ENCODE peak calls at places on chromosomes 1 and 21, in nine cellular contexts. G is bronchial epithelial cell, F is fibroblast of lung, O is neural progenitor cell, I is omental fat pad, L is tibial artery, V is BE2C, M is cardiac fibroblast, D is HCT116. J is an unnamed sample.

GRCh38 chr1:76317299-76317913 is 242.9 kb downstream of the ST6GALNAC3 start:
- DNase-seq in G (no peak), F (no peak), O (peak; percentile 33), I (no peak), L (no peak), V (no peak), M (no peak), D (no peak), J (no peak)

GRCh38 chr1:227945891-227946623 is 1.7 kb downstream of the WNT9A start:
- DNase-seq in G (peak; percentile 80), F (peak; percentile 71), O (no peak), I (no peak), L (peak; percentile 63), V (peak; percentile 18), M (peak; percentile 35), D (peak; percentile 77), J (peak; percentile 98)

GRCh38 chr1:64826991-64827390 is 82.1 kb downstream of the RAVER2 start:
- DNase-seq in G (no peak), F (peak; percentile 7), O (no peak), I (no peak), L (no peak), V (no peak), M (no peak), D (no peak), J (no peak)

GRCh38 chr1:224582041-224582440 is 34.1 kb upstream of the CNIH3 start:
- DNase-seq in G (no peak), F (no peak), O (no peak), I (no peak), L (no peak), V (no peak), M (no peak), D (no peak), J (no peak)

GRCh38 chr1:62689524-62689923 is 1.3 kb upstream of the DOCK7 start:
- DNase-seq in G (peak; percentile 88), F (peak; percentile 80), O (no peak), I (no peak), L (no peak), V (no peak), M (peak; percentile 56), D (peak; percentile 51), J (peak; percentile 82)

GRCh38 chr1:204659061-204659460 is 26.5 kb downstream of the LRRN2 start:
- DNase-seq in G (no peak), F (peak; percentile 29), O (no peak), I (no peak), L (no peak), V (peak; percentile 38), M (no peak), D (no peak), J (no peak)

GRCh38 chr1:21265644-21266043 is 24.6 kb downstream of the ECE1 start:
- DNase-seq in G (no peak), F (no peak), O (no peak), I (no peak), L (no peak), V (no peak), M (no peak), D (no peak), J (no peak)

GRCh38 chr1:27508139-27508665 is 18.2 kb upstream of the WASF2 start:
- DNase-seq in G (peak; percentile 48), F (no peak), O (no peak), I (no peak), L (no peak), V (no peak), M (no peak), D (no peak), J (no peak)

GRCh38 chr1:6269997-6270401 is 9.1 kb upstream of the GPR153 start:
- DNase-seq in G (no peak), F (no peak), O (no peak), I (no peak), L (no peak), V (no peak), M (no peak), D (no peak), J (no peak)

GRCh38 chr1:56376188-56376984 is 203.0 kb downstream of the PLPP3 start:
- DNase-seq in G (peak; percentile 75), F (peak; percentile 85), O (peak; percentile 34), I (peak; percentile 24), L (peak; percentile 69), V (no peak), M (peak; percentile 65), D (peak; percentile 19), J (peak; percentile 84)

GRCh38 chr1:222887127-222887461 is 72.3 kb downstream of the DISP1 start:
- DNase-seq in G (no peak), F (no peak), O (no peak), I (no peak), L (no peak), V (no peak), M (no peak), D (no peak), J (no peak)

GRCh38 chr1:7705048-7705907 is 65.8 kb upstream of the VAMP3 start:
- DNase-seq in G (no peak), F (no peak), O (peak; percentile 55), I (no peak), L (no peak), V (peak; percentile 21), M (no peak), D (no peak), J (no peak)

GRCh38 chr1:12172042-12172851 is 5.5 kb downstream of the TNFRSF1B start:
- DNase-seq in G (no peak), F (no peak), O (no peak), I (no peak), L (no peak), V (no peak), M (no peak), D (no peak), J (no peak)

GRCh38 chr1:151518431-151518830 is 7.2 kb downstream of the CGN start:
- DNase-seq in G (no peak), F (no peak), O (no peak), I (no peak), L (no peak), V (no peak), M (no peak), D (no peak), J (no peak)

GRCh38 chr1:179598631-179599030 is 7.0 kb downstream of the TDRD5 start:
- DNase-seq in G (no peak), F (no peak), O (no peak), I (no peak), L (no peak), V (no peak), M (no peak), D (no peak), J (no peak)

GRCh38 chr1:43645461-43645860 is 4.5 kb upstream of the KDM4A start:
- DNase-seq in G (no peak), F (no peak), O (no peak), I (no peak), L (no peak), V (no peak), M (no peak), D (no peak), J (no peak)

GRCh38 chr1:244160455-244161020 is 109.5 kb downstream of the ZBTB18 start:
- DNase-seq in G (no peak), F (peak; percentile 53), O (no peak), I (no peak), L (no peak), V (no peak), M (no peak), D (no peak), J (no peak)

GRCh38 chr1:234656981-234657651 is 47.1 kb upstream of the IRF2BP2 start:
- DNase-seq in G (peak; percentile 100), F (peak; percentile 97), O (no peak), I (no peak), L (no peak), V (no peak), M (peak; percentile 76), D (peak; percentile 86), J (peak; percentile 100)

GRCh38 chr21:16305686-16306085 is 575.9 kb downstream of the USP25 start:
- DNase-seq in G (no peak), F (peak; percentile 77), O (peak; percentile 68), I (no peak), L (no peak), V (no peak), M (peak; percentile 27), D (no peak), J (no peak)
- TF ChIP-seq CTCF in G (no peak), F (no peak), O (no peak), I (no peak), L (no peak), V (no peak), M (no peak), D (no peak), J (no peak)

GRCh38 chr1:90046635-90047034 is 51.7 kb downstream of the ZNF326 start:
- DNase-seq in G (no peak), F (no peak), O (peak; percentile 17), I (no peak), L (no peak), V (no peak), M (no peak), D (no peak), J (no peak)

GRCh38 chr1:90043573-90043972 is 48.7 kb downstream of the ZNF326 start:
- DNase-seq in G (no peak), F (no peak), O (no peak), I (no peak), L (no peak), V (no peak), M (no peak), D (no peak), J (no peak)

GRCh38 chr1:90044346-90044745 is 49.4 kb downstream of the ZNF326 start:
- DNase-seq in G (no peak), F (no peak), O (no peak), I (no peak), L (no peak), V (no peak), M (no peak), D (no peak), J (no peak)

GRCh38 chr1:90045853-90046563 is 51.1 kb downstream of the ZNF326 start:
- DNase-seq in G (peak; percentile 18), F (peak; percentile 2), O (peak; percentile 51), I (no peak), L (no peak), V (peak; percentile 23), M (peak; percentile 31), D (peak; percentile 8), J (peak; percentile 39)
- TF ChIP-seq CTCF in G (peak; percentile 34), F (peak; percentile 74), O (peak; percentile 82), I (no peak), L (peak; percentile 40), V (peak; percentile 61), M (peak; percentile 68), D (peak; percentile 73), J (peak; percentile 52)

GRCh38 chr1:241311056-241311746 is 45.8 kb downstream of the RGS7 start:
- DNase-seq in G (no peak), F (no peak), O (no peak), I (no peak), L (no peak), V (no peak), M (no peak), D (no peak), J (peak; percentile 79)
- TF ChIP-seq CTCF in G (no peak), F (peak; percentile 4), O (no peak), I (no peak), L (no peak), V (no peak), M (peak; percentile 37), D (no peak), J (peak; percentile 62)

DNA sequence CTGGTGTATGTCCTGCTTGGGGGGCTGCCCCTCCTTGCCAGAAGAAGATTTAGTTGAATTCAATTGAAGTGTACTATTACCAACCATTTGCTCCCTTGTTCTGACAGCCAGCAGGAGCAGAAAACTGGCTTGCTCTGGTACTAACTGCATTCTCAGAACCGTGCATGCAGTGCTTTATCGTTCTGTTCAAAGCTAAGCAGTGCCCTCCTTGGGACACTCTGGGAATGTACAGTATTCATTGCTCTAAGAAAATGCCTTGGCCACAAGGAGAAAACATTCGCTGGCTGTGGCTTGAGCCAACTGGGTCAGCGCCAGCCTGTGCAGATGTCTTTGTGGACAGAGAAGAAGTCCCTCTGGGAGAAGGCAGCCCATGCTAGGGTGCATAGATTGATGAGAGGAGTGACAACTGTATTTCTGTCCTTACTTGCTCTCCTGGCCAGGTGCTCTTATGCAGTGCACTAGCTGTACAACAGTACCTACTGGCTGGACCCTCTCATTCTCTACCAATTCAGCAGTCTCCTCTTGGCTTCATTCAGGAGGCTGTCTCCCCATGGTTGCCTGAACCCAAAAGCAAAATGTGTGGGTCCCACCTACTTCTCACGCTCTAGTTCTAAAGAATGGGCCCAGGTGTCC is 61.5 kb upstream of the DIRAS3 start:
- DNase-seq in G (peak; percentile 55), F (peak; percentile 93), O (peak; percentile 78), I (no peak), L (peak; percentile 40), V (peak; percentile 10), M (peak; percentile 95), D (peak; percentile 45), J (peak; percentile 79)
- TF ChIP-seq CTCF in G (peak; percentile 67), F (peak; percentile 77), O (peak; percentile 67), I (peak; percentile 14), L (peak; percentile 70), V (peak; percentile 49), M (peak; percentile 74), D (peak; percentile 67), J (peak; percentile 65)

J was measured in MCF 10A.